ENCODE peak calls at places on chromosomes 3 and 15, in nine cellular contexts. V is dorsolateral prefrontal cortex, G is cardiac muscle cell, C is MM.1S, F is PC-9, Y is ascending aorta, Z is ovary, N is body of pancreas, P is IMR-90. I is an unnamed sample.

GRCh38 chr3:194270627-194271458 is 80.3 kb downstream of the CPN2 start:
- DNase-seq in Z (peak; percentile 83), V (peak; percentile 44), P (no peak), C (no peak), Y (peak; percentile 94), G (peak; percentile 33), F (peak; percentile 97), N (peak; percentile 94), I (no peak)

GRCh38 chr3:124800511-124801374 is 70.5 kb downstream of the UMPS start:
- DNase-seq in V (peak; percentile 52), C (no peak), P (peak; percentile 40), N (peak; percentile 58), F (no peak), Z (peak; percentile 79), Y (no peak), G (peak; percentile 80), I (no peak)

GRCh38 chr15:77107068-77107467 is 36.2 kb upstream of the TSPAN3 start:
- DNase-seq in C (no peak), V (no peak), G (no peak), Y (peak; percentile 60), P (no peak), F (no peak), N (peak; percentile 20), Z (peak; percentile 40), I (no peak)

GRCh38 chr15:45869034-45869668 is 234.3 kb downstream of the SQOR start:
- DNase-seq in C (no peak), N (no peak), P (no peak), Z (no peak), Y (no peak), G (no peak), V (no peak), F (no peak), I (no peak)

GRCh38 chr3:5188419-5189405 is 1.2 kb downstream of the EDEM1 start:
- DNase-seq in F (peak; percentile 48), V (no peak), N (peak; percentile 41), Z (no peak), G (peak; percentile 27), Y (no peak), C (peak; percentile 56), P (peak; percentile 17), I (no peak)

GRCh38 chr3:14608298-14608697 is 43.3 kb upstream of the CCDC174 start:
- DNase-seq in Z (no peak), C (no peak), F (no peak), G (no peak), P (no peak), V (no peak), Y (no peak), N (no peak), I (no peak)

GRCh38 chr3:129383292-129383860 is 45.1 kb downstream of the EFCAB12 start:
- DNase-seq in G (peak; percentile 77), Z (peak; percentile 63), P (peak; percentile 85), F (peak; percentile 49), C (peak; percentile 52), N (peak; percentile 68), V (peak; percentile 70), Y (no peak), I (peak; percentile 77)

GRCh38 chr15:95302206-95302605 is 1028.3 kb upstream of the NR2F2 start:
- DNase-seq in G (no peak), P (no peak), Y (no peak), V (no peak), N (no peak), Z (no peak), F (no peak), C (no peak), I (no peak)

GRCh38 chr3:98763814-98764691 is 913 bp downstream of the ST3GAL6 start:
- DNase-seq in F (no peak), Y (no peak), C (peak; percentile 78), P (no peak), G (no peak), Z (no peak), N (no peak), V (no peak), I (no peak)

GRCh38 chr3:98765721-98766120 is 2.6 kb downstream of the ST3GAL6 start:
- DNase-seq in F (no peak), Z (no peak), C (no peak), G (no peak), N (no peak), V (no peak), Y (no peak), P (no peak), I (no peak)

GRCh38 chr3:98761656-98762229 is 1.4 kb upstream of the ST3GAL6 start:
- DNase-seq in P (no peak), C (peak; percentile 67), Y (no peak), Z (no peak), N (no peak), F (no peak), V (no peak), G (no peak), I (no peak)

GRCh38 chr3:98764692-98765002 is 1.5 kb downstream of the ST3GAL6 start:
- DNase-seq in G (no peak), F (no peak), P (no peak), N (no peak), C (no peak), V (no peak), Y (no peak), Z (no peak), I (no peak)

DNA sequence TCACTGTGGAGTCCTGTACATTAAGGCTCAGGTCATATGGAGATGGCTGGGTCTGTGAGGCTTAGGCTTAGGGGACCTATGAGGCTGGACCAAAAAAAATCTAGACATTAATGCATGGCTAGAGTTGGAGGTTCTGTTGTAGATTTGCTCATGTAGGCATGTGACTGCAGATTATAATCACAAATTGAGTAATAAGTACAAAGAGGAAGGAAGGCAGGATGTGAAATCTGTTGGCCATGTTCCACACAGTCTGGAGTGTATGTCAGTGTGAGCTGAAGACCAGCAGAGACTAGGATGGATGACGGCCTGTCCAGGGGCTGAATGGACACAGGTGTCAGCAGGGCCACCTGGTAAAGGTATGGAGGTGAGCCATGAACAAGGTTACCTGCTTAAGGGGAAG is at the start of gene ST3GAL6:
- DNase-seq in P (peak; percentile 42), Y (peak; percentile 76), Z (no peak), C (no peak), G (no peak), V (no peak), F (no peak), N (peak; percentile 19), I (no peak)
- H3K4me3 ChIP-seq in P (no peak within 1 kb of the TSS), Y (peak within 1 kb of the TSS; percentile 24), Z (no peak within 1 kb of the TSS), C (peak within 1 kb of the TSS; percentile 22), G (peak within 1 kb of the TSS; percentile 2), V (peak within 1 kb of the TSS; percentile 35), F (no peak within 1 kb of the TSS), N (no peak within 1 kb of the TSS), I (no peak within 1 kb of the TSS)

GRCh38 chr15:100781061-100781960 is 98.3 kb upstream of the ALDH1A3 start:
- DNase-seq in Z (no peak), G (no peak), F (no peak), N (no peak), P (no peak), C (no peak), V (no peak), Y (peak; percentile 52), I (no peak)

GRCh38 chr15:100778831-100779288 is 100.8 kb upstream of the ALDH1A3 start:
- DNase-seq in G (no peak), C (no peak), F (no peak), Z (no peak), P (no peak), V (no peak), N (no peak), Y (peak; percentile 48), I (no peak)

GRCh38 chr15:100777821-100778220 is 101.8 kb upstream of the ALDH1A3 start:
- DNase-seq in N (no peak), Y (no peak), Z (no peak), F (no peak), C (no peak), P (no peak), G (no peak), V (no peak), I (no peak)

GRCh38 chr15:100780208-100780800 is 99.3 kb upstream of the ALDH1A3 start:
- DNase-seq in G (no peak), C (no peak), V (no peak), Y (peak; percentile 21), N (no peak), Z (no peak), F (no peak), P (no peak), I (no peak)

GRCh38 chr15:100779331-100780207 is 100.1 kb upstream of the ALDH1A3 start:
- DNase-seq in G (no peak), N (no peak), C (no peak), P (no peak), V (no peak), Y (peak; percentile 27), Z (no peak), F (no peak), I (no peak)
- H3K27ac ChIP-seq in G (no peak overlapping the region), N (no peak overlapping the region), C (no peak overlapping the region), P (no peak overlapping the region), V (no peak overlapping the region), Y (no peak overlapping the region), Z (no peak overlapping the region), F (no peak overlapping the region), I (no peak overlapping the region)

GRCh38 chr3:196967412-196968232 is 1.0 kb downstream of the PIGZ start:
- DNase-seq in Y (no peak), P (no peak), F (no peak), G (no peak), C (no peak), V (no peak), Z (no peak), N (no peak), I (no peak)

GRCh38 chr3:196965112-196965803 is 3.4 kb downstream of the PIGZ start:
- DNase-seq in G (no peak), C (no peak), Y (no peak), N (no peak), P (no peak), Z (no peak), F (no peak), V (no peak), I (no peak)

GRCh38 chr3:196965804-196966173 is 2.8 kb downstream of the PIGZ start:
- DNase-seq in Y (no peak), V (no peak), G (no peak), N (no peak), F (no peak), Z (no peak), C (no peak), P (no peak), I (no peak)

GRCh38 chr3:196968233-196969000 is at the start of gene PIGZ:
- DNase-seq in P (no peak), Y (no peak), V (peak; percentile 66), Z (no peak), N (peak; percentile 58), C (peak; percentile 70), F (no peak), G (peak; percentile 62), I (no peak)

GRCh38 chr3:196966526-196967401 is 1.9 kb downstream of the PIGZ start:
- DNase-seq in Y (no peak), Z (no peak), C (no peak), G (no peak), V (peak; percentile 18), P (no peak), N (no peak), F (no peak), I (no peak)
- H3K4me3 ChIP-seq in Y (no peak overlapping the region), Z (no peak overlapping the region), C (no peak overlapping the region), G (no peak overlapping the region), V (peak overlapping the region; percentile 5), P (no peak overlapping the region), N (no peak overlapping the region), F (no peak overlapping the region), I (no peak overlapping the region)

DNA sequence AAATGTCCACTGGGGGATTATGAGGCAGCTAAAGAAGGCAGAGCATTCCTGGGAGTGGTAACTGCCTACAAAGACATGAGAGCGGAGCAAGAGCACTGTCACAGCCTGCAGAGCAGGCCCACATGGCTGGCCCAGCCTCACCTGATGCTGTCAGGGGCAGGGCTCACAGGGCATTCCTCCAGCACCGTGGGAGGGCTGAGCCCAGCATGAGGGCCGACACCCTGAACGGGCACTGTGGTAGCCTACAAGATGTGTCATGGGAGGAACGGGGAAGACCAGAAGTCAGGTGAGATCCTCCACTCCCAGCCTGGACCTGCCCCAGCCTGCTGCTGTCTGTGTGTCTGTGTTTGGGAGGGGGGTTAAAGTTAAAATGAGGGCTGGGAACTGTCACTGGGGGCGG is 30.1 kb downstream of the CCDC12 start:
- DNase-seq in Y (no peak), V (no peak), G (no peak), C (no peak), Z (no peak), F (peak; percentile 68), N (peak; percentile 57), P (no peak), I (no peak)
- H3K27ac ChIP-seq in Y (peak overlapping the region; percentile 75), V (no peak overlapping the region), G (peak overlapping the region; percentile 84), C (no peak overlapping the region), Z (no peak overlapping the region), F (peak overlapping the region; percentile 87), N (peak overlapping the region; percentile 92), P (no peak overlapping the region), I (no peak overlapping the region)

I was measured in WERI-Rb-1.